ENCODE peak calls at places on chromosome 9, in ten cellular contexts. W is uterus; R is NCI-H2081; A is activated CD8-positive, alpha-beta memory T cell treated with anti-CD3 and anti-CD28 coated beads for 24 hours; N is right cardiac atrium; E is stimulated activated CD4-positive, alpha-beta T cell treated with anti-CD3 and anti-CD28 coated beads, Interleukin-1b, Interleukin-23, amount 100 ng/mL, for 24 hours; U is activated effector memory CD4-positive, alpha-beta T cell treated with Interleukin-2 at 50 U/mL for 16 hours; Z is anterior cingulate cortex; L is tibial artery; M is iPS-NIHi11. J is an unnamed sample.

GRCh38 chr9:70551391-70551790 is 136.9 kb upstream of the KLF9 start:
- DNase-seq in R (no peak), N (no peak), M (no peak), Z (no peak), E (no peak), W (no peak), U (no peak), A (no peak), L (no peak), J (no peak)

GRCh38 chr9:125409637-125410521 is 148.3 kb downstream of the GAPVD1 start:
- DNase-seq in E (no peak), M (peak; percentile 82), L (peak; percentile 30), A (no peak), W (peak; percentile 53), Z (no peak), R (no peak), N (no peak), U (peak; percentile 20), J (no peak)

GRCh38 chr9:89234636-89235035 is 56.0 kb upstream of the SHC3 start:
- DNase-seq in N (peak; percentile 51), L (no peak), E (peak; percentile 42), U (no peak), Z (peak; percentile 11), W (peak; percentile 34), M (peak; percentile 37), R (no peak), A (peak; percentile 68), J (no peak)

GRCh38 chr9:127030814-127031740 is 91.4 kb downstream of the ANGPTL2 start:
- DNase-seq in U (no peak), M (no peak), W (no peak), N (no peak), L (peak; percentile 79), A (no peak), Z (no peak), R (no peak), E (no peak), J (no peak)

GRCh38 chr9:137032893-137033292 is 1.0 kb upstream of the FUT7 start:
- DNase-seq in Z (no peak), W (no peak), M (no peak), R (no peak), U (no peak), A (no peak), E (no peak), L (peak; percentile 74), N (peak; percentile 89), J (peak; percentile 69)

GRCh38 chr9:16058131-16058549 is 505.3 kb downstream of the CCDC171 start:
- DNase-seq in A (no peak), L (no peak), R (no peak), W (no peak), N (no peak), M (no peak), U (no peak), Z (no peak), E (no peak), J (no peak)

GRCh38 chr9:20603524-20604268 is 18.6 kb downstream of the MLLT3 start:
- DNase-seq in W (no peak), L (no peak), R (no peak), E (no peak), A (no peak), Z (no peak), N (no peak), U (no peak), M (no peak), J (no peak)

GRCh38 chr9:35516481-35516880 is 26.6 kb downstream of the RUSC2 start:
- DNase-seq in Z (no peak), U (no peak), L (no peak), W (no peak), N (no peak), M (no peak), R (no peak), E (no peak), A (no peak), J (no peak)

GRCh38 chr9:114223564-114224246 is 68.4 kb downstream of the COL27A1 start:
- DNase-seq in A (no peak), L (no peak), U (no peak), M (no peak), R (no peak), N (no peak), E (no peak), Z (no peak), W (no peak), J (no peak)

GRCh38 chr9:2157277-2158105 is 142.3 kb downstream of the SMARCA2 start:
- DNase-seq in Z (peak; percentile 18), W (peak; percentile 34), E (peak; percentile 37), M (peak; percentile 40), N (peak; percentile 68), A (peak; percentile 79), L (peak; percentile 28), U (no peak), R (peak; percentile 56), J (peak; percentile 24)